ENCODE peak calls at places on chromosomes 4 and X, in four cellular contexts. L is SK-N-SH, Z is GM12878, U is HepG2. E is an unnamed sample.

GRCh38 chr4:8219236-8219635 is 20.1 kb downstream of the SH3TC1 start:
- DNase-seq in Z (no peak), U (no peak), L (peak; percentile 65), E (no peak)

GRCh38 chrX:39158801-39159657 is 357.8 kb downstream of the MID1IP1 start:
- DNase-seq in L (peak; percentile 59), U (no peak), Z (peak; percentile 67), E (no peak)

GRCh38 chrX:34918856-34919255 is 23.7 kb upstream of the FAM47B start:
- DNase-seq in L (peak; percentile 12), U (peak; percentile 9), Z (no peak), E (no peak)

GRCh38 chr4:100981447-100982204 is 365.7 kb downstream of the PPP3CA start:
- DNase-seq in L (no peak), Z (no peak), U (no peak), E (no peak)

GRCh38 chrX:5236096-5236495 is 992.6 kb downstream of the NLGN4X start:
- DNase-seq in Z (no peak), L (peak; percentile 8), U (no peak), E (no peak)

GRCh38 chr4:123352240-123352945 is 44.2 kb upstream of the SPRY1 start:
- DNase-seq in L (no peak), Z (no peak), U (no peak), E (no peak)

GRCh38 chrX:25011589-25012432 is 4.0 kb downstream of the ARX start:
- DNase-seq in L (no peak), Z (no peak), U (no peak), E (no peak)

GRCh38 chr4:128831526-128832252 is 22.2 kb downstream of the JADE1 start:
- DNase-seq in Z (no peak), L (peak; percentile 32), U (peak; percentile 57), E (no peak)

GRCh38 chrX:2627272-2627867 is 63.7 kb upstream of the CD99 start:
- DNase-seq in U (peak; percentile 71), L (peak; percentile 19), Z (no peak), E (peak; percentile 73)

GRCh38 chrX:68416592-68416991 is 16.7 kb downstream of the OPHN1 start:
- DNase-seq in U (no peak), L (no peak), Z (no peak), E (no peak)

GRCh38 chr4:84412062-84412461 is 87.0 kb downstream of the NKX6-1 start:
- DNase-seq in Z (no peak), U (no peak), L (no peak), E (no peak)

GRCh38 chrX:127708155-127708554 is 344.0 kb downstream of the ACTRT1 start:
- DNase-seq in U (no peak), L (no peak), Z (no peak), E (no peak)

GRCh38 chrX:76126851-76127250 is 46.0 kb upstream of the PBDC1 start:
- DNase-seq in Z (no peak), U (no peak), L (no peak), E (no peak)

GRCh38 chr4:77905651-77906263 is 43.1 kb downstream of the MRPL1 start:
- DNase-seq in Z (no peak), U (no peak), L (peak; percentile 1), E (no peak)

GRCh38 chrX:41122664-41123257 is 37.5 kb downstream of the USP9X start:
- DNase-seq in L (peak; percentile 13), U (no peak), Z (no peak), E (no peak)

DNA sequence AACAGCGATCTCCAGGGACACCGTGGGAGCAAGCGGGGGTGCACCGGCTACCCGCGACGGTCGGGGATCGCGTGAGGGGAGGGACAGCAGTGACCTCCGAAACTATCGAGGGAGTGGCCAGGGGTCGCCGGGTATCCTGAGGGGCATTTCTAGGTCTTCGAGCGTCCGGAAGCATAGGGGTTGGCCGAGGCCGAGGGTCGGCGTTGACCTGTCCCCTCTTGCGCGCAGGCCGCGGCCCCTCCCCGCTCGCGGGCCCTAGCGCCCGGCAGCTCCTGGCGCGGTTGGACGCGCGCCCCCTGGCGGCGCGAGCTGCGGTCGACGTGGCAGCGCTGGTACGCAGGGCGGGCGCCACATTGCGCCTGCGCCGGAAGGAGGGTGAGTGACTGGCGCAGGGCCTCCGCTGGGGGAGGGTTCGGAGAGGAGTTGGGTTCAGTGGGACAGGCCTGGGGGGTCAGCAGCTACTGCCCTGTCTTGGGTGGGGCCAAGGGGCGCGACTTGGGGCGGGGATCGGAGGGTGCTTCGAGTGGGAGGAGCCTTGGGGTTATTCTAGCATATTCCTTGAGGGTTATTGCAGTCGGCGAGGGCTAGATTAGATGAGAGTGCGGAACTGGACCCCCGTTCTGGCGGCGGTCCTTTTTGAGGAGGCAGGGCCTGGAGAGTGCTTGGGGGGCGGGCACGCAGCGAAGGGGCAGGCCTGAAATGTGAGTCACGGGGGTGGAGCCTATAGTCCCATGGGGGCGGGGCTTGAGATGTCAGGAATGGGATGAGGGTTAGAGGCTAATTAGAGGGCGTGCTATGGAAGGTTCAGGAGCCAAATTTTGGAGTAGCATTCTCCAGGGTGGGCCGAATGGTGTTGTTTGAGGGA is 1.2 kb downstream of the MAGIX start:
- DNase-seq in L (peak; percentile 90), Z (peak; percentile 42), U (peak; percentile 53), E (peak; percentile 85)
- TF ChIP-seq CTCF in L (peak; percentile 54), Z (peak; percentile 56), U (peak; percentile 82), E (no peak)

DNA sequence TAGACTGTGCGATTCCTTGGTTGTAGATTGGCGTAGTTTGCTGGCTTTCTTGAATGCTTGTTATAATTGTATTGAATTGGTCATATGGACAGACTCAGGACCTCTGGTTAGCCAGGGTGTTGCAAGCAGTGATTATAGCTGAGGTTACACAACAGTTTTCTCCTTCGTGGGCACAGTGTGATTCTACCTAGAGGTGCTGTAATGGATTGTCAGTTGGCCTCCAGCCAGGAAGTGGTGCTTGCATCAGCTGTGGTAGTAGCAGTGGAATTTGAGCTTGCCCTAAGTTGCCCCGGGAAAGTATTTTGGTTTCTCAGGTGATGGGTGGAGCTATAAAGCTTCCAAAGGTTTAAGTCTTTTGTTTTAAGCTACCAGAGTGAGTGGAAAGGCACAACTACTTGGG is 23.1 kb upstream of the GABRG1 start:
- DNase-seq in L (no peak), Z (no peak), U (peak; percentile 6), E (no peak)
- TF ChIP-seq TCF12 in L (no peak), Z (no peak), U (no peak), E (no peak)

GRCh38 chr4:48896845-48897244 is 9.7 kb downstream of the OCIAD2 start:
- DNase-seq in L (no peak), U (no peak), Z (no peak), E (no peak)
- TF ChIP-seq CTCF in L (no peak), U (peak; percentile 44), Z (no peak), E (no peak)

DNA sequence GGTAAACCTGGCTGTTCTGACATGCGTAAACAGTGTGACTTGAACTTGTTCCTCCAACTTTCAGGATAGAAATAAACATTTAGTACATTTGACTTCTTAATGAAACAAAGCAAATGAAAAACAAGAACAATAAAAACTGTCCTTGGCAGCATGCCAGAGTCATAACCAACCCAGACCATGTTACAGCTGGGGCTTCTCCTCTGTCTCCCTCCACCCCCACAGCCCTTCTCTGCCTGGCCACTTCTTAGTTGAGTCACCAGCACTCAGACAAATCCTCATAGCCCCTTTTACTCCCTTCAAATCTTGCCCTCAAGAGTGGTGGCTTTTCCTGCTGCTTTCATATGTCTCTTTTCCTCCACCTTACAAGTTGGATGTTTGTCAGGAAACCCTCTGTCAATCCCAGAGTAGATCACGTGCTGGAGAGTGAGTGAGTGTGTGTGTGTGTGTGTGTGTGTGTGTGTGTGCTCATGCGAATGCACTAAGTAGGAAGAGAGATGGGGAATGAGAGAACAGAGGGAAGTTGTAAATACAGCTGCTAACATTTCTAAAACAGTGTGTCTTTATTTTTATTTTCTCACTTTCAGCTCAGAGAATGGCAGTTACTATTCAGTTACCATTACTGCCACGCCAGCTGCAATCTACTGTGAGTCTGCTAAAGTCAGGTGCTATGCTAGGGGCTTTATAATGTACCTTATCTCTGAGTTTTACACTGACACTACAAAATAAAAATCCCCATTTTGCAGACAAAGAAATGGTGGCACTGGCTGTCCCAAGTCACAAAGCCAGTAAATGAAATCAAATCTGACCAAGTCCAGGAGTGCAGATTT is 15.0 kb downstream of the SCARB2 start:
- DNase-seq in U (no peak), Z (peak; percentile 87), L (peak; percentile 61), E (no peak)
- TF ChIP-seq TCF12 in U (no peak), Z (peak; percentile 98), L (peak; percentile 45), E (no peak)

GRCh38 chr4:112343330-112343729 is 46.2 kb downstream of the ALPK1 start:
- DNase-seq in L (no peak), U (no peak), Z (no peak), E (no peak)

GRCh38 chr4:112352736-112353135 is 55.6 kb downstream of the ALPK1 start:
- DNase-seq in Z (no peak), U (no peak), L (no peak), E (no peak)

DNA sequence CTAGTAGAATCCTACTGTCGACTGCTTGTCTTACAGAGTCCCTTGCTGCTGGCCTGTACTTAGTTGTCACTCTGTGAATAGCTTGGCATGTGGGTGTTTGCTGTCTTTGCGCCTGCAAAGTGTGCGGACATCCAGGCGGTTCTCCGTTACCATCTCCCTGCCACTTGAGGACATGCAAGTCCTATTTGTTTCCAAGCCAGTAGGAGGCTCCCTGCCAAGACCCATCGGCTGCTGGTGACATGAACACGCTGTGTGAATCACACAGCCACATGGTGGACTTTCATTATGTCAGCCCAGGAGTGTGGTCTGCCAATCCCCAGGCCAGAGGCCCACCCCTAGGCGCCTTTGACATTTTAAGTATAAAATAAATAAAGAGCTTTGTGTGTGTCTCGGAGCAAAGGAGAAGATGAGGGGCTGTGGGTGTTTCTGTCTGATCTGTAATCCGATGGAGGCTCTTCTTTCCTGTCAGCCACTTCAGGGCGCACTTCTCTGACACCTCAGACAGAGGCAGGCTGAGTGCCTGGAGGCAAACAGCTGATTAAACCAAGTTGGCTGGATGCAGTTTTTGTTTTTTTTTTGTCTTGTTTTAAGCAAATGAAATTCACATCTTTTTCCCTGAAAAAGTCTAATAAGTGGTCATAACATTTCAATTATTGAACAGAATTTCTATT is 51.5 kb downstream of the ALPK1 start:
- DNase-seq in L (peak; percentile 57), Z (no peak), U (peak; percentile 65), E (no peak)
- TF ChIP-seq CTCF in L (no peak), Z (no peak), U (peak; percentile 67), E (peak; percentile 60)

DNA sequence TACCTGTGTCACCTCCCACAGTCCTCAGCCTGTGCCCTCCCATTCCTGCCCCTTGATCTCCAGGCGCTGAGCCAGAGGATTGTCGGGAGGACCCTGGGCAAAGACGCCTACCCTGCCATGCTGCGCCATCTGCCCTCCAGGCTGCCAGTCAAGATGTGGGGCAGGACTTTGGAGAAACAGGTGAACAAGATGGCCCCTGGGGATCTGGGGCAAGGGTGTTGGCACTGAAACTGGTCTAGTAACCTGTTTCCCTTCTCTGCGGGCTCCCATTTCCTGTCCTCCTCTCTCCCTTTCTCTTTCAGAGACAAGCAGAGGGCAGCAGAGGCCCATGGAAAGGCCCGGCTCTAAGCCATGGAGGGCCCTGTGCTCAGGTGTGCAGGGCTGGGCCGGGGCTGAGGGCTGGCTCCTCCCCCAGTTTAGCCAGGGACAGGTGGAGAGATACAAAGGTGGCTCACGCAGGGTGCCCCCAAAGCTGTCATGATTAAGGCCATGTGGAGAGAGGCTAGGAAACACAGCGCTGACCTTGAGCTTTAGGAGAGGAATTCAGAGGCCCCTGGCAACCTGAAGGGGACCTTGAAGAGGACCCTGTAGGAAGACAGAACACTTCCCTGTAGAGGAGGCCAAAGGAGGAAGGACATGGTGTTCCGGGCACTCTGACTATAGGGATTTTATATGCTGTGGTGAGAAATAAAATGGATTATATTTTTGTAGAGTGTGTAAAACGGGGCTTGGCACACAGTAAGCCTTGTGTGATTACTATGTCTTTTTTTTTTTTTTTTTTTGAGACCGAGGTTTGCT is at the start of gene GLOD5:
- DNase-seq in L (peak; percentile 27), U (peak; percentile 45), Z (no peak), E (peak; percentile 31)
- TF ChIP-seq TCF12 in L (no peak), U (no peak), Z (no peak), E (no peak)

E was measured in H1.